ENCODE peak calls at places on chromosomes 16 and 17, in five cellular contexts. One of them, this sample, is unnamed.
A peak's percentile ranks its signal among the peaks of the same experiment; 100 is the strongest.

GRCh38 chr17:9899280-9900018 is 5.6 kb downstream of the RCVRN start:
- DNase-seq in neuronal stem cell: no peak
- DNase-seq in H9: no peak
- DNase-seq in H1: no peak
- DNase-seq in trophoblast cell: peak; percentile 27
- DNase-seq in this sample: no peak

GRCh38 chr17:44556114-44556853 is 1.0 kb upstream of the FZD2 start:
- DNase-seq in H1: peak; percentile 83
- DNase-seq in trophoblast cell: peak; percentile 31
- DNase-seq in H9: peak; percentile 94
- DNase-seq in neuronal stem cell: peak; percentile 96
- DNase-seq in this sample: peak; percentile 74

GRCh38 chr16:69283851-69284250 is 27.3 kb upstream of the VPS4A start:
- DNase-seq in trophoblast cell: no peak
- DNase-seq in neuronal stem cell: no peak
- DNase-seq in H9: no peak
- DNase-seq in H1: no peak
- DNase-seq in this sample: no peak

GRCh38 chr16:19805459-19806160 is 79.0 kb downstream of the GPRC5B start:
- DNase-seq in H9: no peak
- DNase-seq in trophoblast cell: no peak
- DNase-seq in neuronal stem cell: no peak
- DNase-seq in H1: no peak
- DNase-seq in this sample: no peak

GRCh38 chr16:31009120-31009519 is 1.3 kb downstream of the STX1B start:
- DNase-seq in neuronal stem cell: no peak
- DNase-seq in H1: no peak
- DNase-seq in H9: no peak
- DNase-seq in trophoblast cell: no peak
- DNase-seq in this sample: no peak

GRCh38 chr16:89142474-89143197 is 28.9 kb upstream of the CDH15 start:
- DNase-seq in H1: no peak
- DNase-seq in trophoblast cell: no peak
- DNase-seq in neuronal stem cell: no peak
- DNase-seq in H9: no peak
- DNase-seq in this sample: peak; percentile 10

GRCh38 chr17:76998839-76999238 is 130.6 kb downstream of the MGAT5B start:
- DNase-seq in H1: no peak
- DNase-seq in trophoblast cell: no peak
- DNase-seq in neuronal stem cell: no peak
- DNase-seq in H9: no peak
- DNase-seq in this sample: no peak

GRCh38 chr16:4025428-4025827 is 90.8 kb downstream of the ADCY9 start:
- DNase-seq in neuronal stem cell: no peak
- DNase-seq in H1: no peak
- DNase-seq in trophoblast cell: no peak
- DNase-seq in H9: no peak
- DNase-seq in this sample: no peak

GRCh38 chr17:75341784-75342183 is 52.6 kb upstream of the SLC25A19 start:
- DNase-seq in H1: no peak
- DNase-seq in trophoblast cell: no peak
- DNase-seq in H9: no peak
- DNase-seq in neuronal stem cell: no peak
- DNase-seq in this sample: no peak

GRCh38 chr16:69796285-69797118 is 34.4 kb downstream of the WWP2 start:
- DNase-seq in trophoblast cell: peak; percentile 85
- DNase-seq in neuronal stem cell: peak; percentile 58
- DNase-seq in H9: peak; percentile 54
- DNase-seq in H1: peak; percentile 60
- DNase-seq in this sample: peak; percentile 66

GRCh38 chr17:68821860-68822693 is 133.1 kb downstream of the ABCA8 start:
- DNase-seq in trophoblast cell: peak; percentile 8
- DNase-seq in H9: no peak
- DNase-seq in H1: no peak
- DNase-seq in neuronal stem cell: no peak
- DNase-seq in this sample: peak; percentile 88

GRCh38 chr16:87780385-87780989 is 14.7 kb upstream of the KLHDC4 start:
- DNase-seq in neuronal stem cell: no peak
- DNase-seq in H1: no peak
- DNase-seq in H9: no peak
- DNase-seq in trophoblast cell: no peak
- DNase-seq in this sample: no peak

GRCh38 chr17:76909971-76910760 is 42.0 kb downstream of the MGAT5B start:
- DNase-seq in H1: peak; percentile 91
- DNase-seq in H9: peak; percentile 89
- DNase-seq in neuronal stem cell: peak; percentile 74
- DNase-seq in trophoblast cell: peak; percentile 60
- DNase-seq in this sample: peak; percentile 55

GRCh38 chr17:32350662-32351418 is 883 bp downstream of the ZNF207 start:
- DNase-seq in neuronal stem cell: no peak
- DNase-seq in trophoblast cell: peak; percentile 81
- DNase-seq in H9: no peak
- DNase-seq in H1: no peak
- DNase-seq in this sample: peak; percentile 85

GRCh38 chr17:66841744-66842143 is 6.8 kb downstream of the CACNG5 start:
- DNase-seq in trophoblast cell: no peak
- DNase-seq in neuronal stem cell: no peak
- DNase-seq in H9: no peak
- DNase-seq in H1: no peak
- DNase-seq in this sample: no peak

GRCh38 chr17:74842599-74843351 is 16.9 kb downstream of the GRIN2C start:
- DNase-seq in trophoblast cell: peak; percentile 55
- DNase-seq in H9: peak; percentile 88
- DNase-seq in H1: peak; percentile 88
- DNase-seq in neuronal stem cell: peak; percentile 48
- DNase-seq in this sample: peak; percentile 66

GRCh38 chr17:9668532-9668931 is 23.2 kb downstream of the USP43 start:
- DNase-seq in H1: no peak
- DNase-seq in trophoblast cell: peak; percentile 81
- DNase-seq in neuronal stem cell: no peak
- DNase-seq in H9: no peak
- DNase-seq in this sample: peak; percentile 87

GRCh38 chr17:50972579-50972978 is 106.4 kb upstream of the TOB1 start:
- DNase-seq in H1: no peak
- DNase-seq in H9: no peak
- DNase-seq in trophoblast cell: no peak
- DNase-seq in neuronal stem cell: no peak
- DNase-seq in this sample: no peak

GRCh38 chr17:74922694-74923537 is at the start of gene USH1G:
- DNase-seq in H9: peak; percentile 60
- DNase-seq in H1: peak; percentile 69
- DNase-seq in neuronal stem cell: no peak
- DNase-seq in trophoblast cell: peak; percentile 8
- DNase-seq in this sample: no peak

GRCh38 chr16:86314402-86315025 is 195.8 kb upstream of the FOXF1 start:
- DNase-seq in neuronal stem cell: no peak
- DNase-seq in H9: no peak
- DNase-seq in trophoblast cell: no peak
- DNase-seq in H1: no peak
- DNase-seq in this sample: peak; percentile 68

GRCh38 chr16:85006639-85007038 is 4.7 kb downstream of the ZDHHC7 start:
- DNase-seq in H9: no peak
- DNase-seq in H1: no peak
- DNase-seq in trophoblast cell: no peak
- DNase-seq in neuronal stem cell: no peak
- DNase-seq in this sample: no peak

GRCh38 chr16:85004587-85005205 is 6.6 kb downstream of the ZDHHC7 start:
- DNase-seq in trophoblast cell: peak; percentile 69
- DNase-seq in H9: no peak
- DNase-seq in neuronal stem cell: no peak
- DNase-seq in H1: no peak
- DNase-seq in this sample: peak; percentile 91

GRCh38 chr16:85003723-85004586 is 7.4 kb downstream of the ZDHHC7 start:
- DNase-seq in trophoblast cell: no peak
- DNase-seq in neuronal stem cell: no peak
- DNase-seq in H9: no peak
- DNase-seq in H1: no peak
- DNase-seq in this sample: no peak

GRCh38 chr16:85007815-85008214 is 3.5 kb downstream of the ZDHHC7 start:
- DNase-seq in neuronal stem cell: no peak
- DNase-seq in H1: no peak
- DNase-seq in trophoblast cell: no peak
- DNase-seq in H9: no peak
- DNase-seq in this sample: no peak

DNA sequence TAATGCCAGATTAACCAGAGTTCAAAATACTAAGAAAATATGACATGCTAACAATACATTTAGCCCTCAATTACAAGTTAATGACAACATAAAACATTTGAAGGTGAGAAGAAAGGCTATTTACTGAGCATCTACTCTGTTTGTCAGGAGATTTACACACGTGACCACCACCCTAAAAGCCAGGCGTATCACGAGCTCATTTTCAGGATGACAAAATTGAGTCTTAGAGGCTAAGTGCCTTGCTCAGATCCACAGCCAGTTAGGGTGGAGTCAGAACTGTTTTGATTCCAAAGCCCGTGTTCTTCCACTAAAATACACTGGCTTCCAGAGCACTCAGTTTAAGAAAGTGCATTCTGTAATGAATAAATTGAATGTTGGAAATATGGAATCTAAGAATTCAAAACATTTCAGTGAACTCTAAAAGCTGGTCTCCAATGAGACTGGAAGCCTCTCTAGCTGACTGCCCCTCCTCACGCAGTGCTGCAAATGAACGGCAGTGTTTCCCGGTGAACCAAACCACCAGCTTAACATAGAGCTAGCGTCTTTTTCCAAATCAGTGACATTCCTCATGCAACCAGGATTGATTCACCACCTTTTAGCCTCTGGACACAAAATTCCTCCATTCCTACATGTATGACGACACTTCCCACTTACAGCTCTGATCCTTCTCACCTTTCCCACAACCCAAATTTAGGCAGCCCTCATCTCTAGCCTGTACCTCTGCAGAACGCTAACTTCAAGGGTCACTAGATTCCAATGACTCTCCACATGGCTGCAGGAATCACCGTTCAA is 5.9 kb downstream of the ZDHHC7 start:
- DNase-seq in neuronal stem cell: no peak
- DNase-seq in H9: no peak
- DNase-seq in H1: no peak
- DNase-seq in trophoblast cell: peak; percentile 98
- DNase-seq in this sample: peak; percentile 57
- H2BK12ac ChIP-seq in neuronal stem cell: no peak overlapping the region
- H2BK12ac ChIP-seq in H9: no peak overlapping the region
- H2BK12ac ChIP-seq in H1: no peak overlapping the region
- H2BK12ac ChIP-seq in trophoblast cell: no peak overlapping the region
- H2BK12ac ChIP-seq in this sample: peak overlapping the region; percentile 56

GRCh38 chr17:81044764-81045589 is 10.0 kb downstream of the BAIAP2 start:
- DNase-seq in neuronal stem cell: no peak
- DNase-seq in H1: no peak
- DNase-seq in trophoblast cell: peak; percentile 93
- DNase-seq in H9: no peak
- DNase-seq in this sample: peak; percentile 82
- H2BK5ac ChIP-seq in neuronal stem cell: no peak overlapping the region
- H2BK5ac ChIP-seq in H1: peak overlapping the region; percentile 48
- H2BK5ac ChIP-seq in trophoblast cell: peak overlapping the region; percentile 29
- H2BK5ac ChIP-seq in H9: no peak overlapping the region
- H2BK5ac ChIP-seq in this sample: no peak overlapping the region

GRCh38 chr17:40326832-40327199 is 17.8 kb downstream of the RARA start:
- DNase-seq in trophoblast cell: no peak
- DNase-seq in H9: no peak
- DNase-seq in neuronal stem cell: no peak
- DNase-seq in H1: no peak
- DNase-seq in this sample: no peak

GRCh38 chr17:40327735-40328385 is 18.9 kb downstream of the RARA start:
- DNase-seq in H1: no peak
- DNase-seq in neuronal stem cell: no peak
- DNase-seq in trophoblast cell: no peak
- DNase-seq in H9: no peak
- DNase-seq in this sample: no peak

GRCh38 chr17:40326014-40326831 is 17.2 kb downstream of the RARA start:
- DNase-seq in H1: no peak
- DNase-seq in H9: no peak
- DNase-seq in trophoblast cell: no peak
- DNase-seq in neuronal stem cell: no peak
- DNase-seq in this sample: no peak

GRCh38 chr17:40328386-40328766 is 19.4 kb downstream of the RARA start:
- DNase-seq in neuronal stem cell: no peak
- DNase-seq in H9: no peak
- DNase-seq in trophoblast cell: no peak
- DNase-seq in H1: no peak
- DNase-seq in this sample: no peak

DNA sequence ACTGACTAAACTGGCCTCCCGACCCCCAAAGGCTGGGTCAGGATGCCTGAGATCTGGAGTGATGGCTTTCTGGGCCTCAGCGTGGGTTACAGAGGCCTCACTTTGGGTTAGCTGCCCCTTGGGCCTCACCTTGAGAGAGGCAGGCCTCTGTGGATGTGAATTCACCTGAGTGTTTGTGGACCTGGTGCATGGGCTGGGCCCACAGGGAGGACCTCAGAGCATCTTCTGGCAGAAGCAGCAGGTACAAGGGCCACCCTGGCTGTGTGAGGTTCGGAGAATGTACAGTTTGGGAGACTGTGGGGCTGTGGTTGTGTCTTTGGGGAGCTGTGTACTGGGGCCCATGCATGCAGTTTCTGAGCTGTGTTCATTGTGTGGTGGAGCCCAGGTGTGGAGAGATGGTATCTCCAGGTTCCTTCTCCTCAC is 18.3 kb downstream of the RARA start:
- DNase-seq in trophoblast cell: no peak
- DNase-seq in neuronal stem cell: no peak
- DNase-seq in H9: no peak
- DNase-seq in H1: no peak
- DNase-seq in this sample: no peak
- H3K4me1 ChIP-seq in trophoblast cell: peaks cover 9% of the 10 kb centered on the region
- H3K4me1 ChIP-seq in neuronal stem cell: peaks cover 12% of the 10 kb centered on the region
- H3K4me1 ChIP-seq in H9: no peaks in the 10 kb centered on the region
- H3K4me1 ChIP-seq in H1: peaks cover 12% of the 10 kb centered on the region
- H3K4me1 ChIP-seq in this sample: peaks cover 66% of the 10 kb centered on the region

GRCh38 chr17:79609175-79609589 is 1.7 kb downstream of the RBFOX3 start:
- DNase-seq in neuronal stem cell: no peak
- DNase-seq in H9: no peak
- DNase-seq in trophoblast cell: no peak
- DNase-seq in H1: no peak
- DNase-seq in this sample: no peak
- H2BK12ac ChIP-seq in neuronal stem cell: no peak overlapping the region
- H2BK12ac ChIP-seq in H9: no peak overlapping the region
- H2BK12ac ChIP-seq in trophoblast cell: no peak overlapping the region
- H2BK12ac ChIP-seq in H1: no peak overlapping the region
- H2BK12ac ChIP-seq in this sample: no peak overlapping the region

This sample was measured in mesenchymal stem cell.